ENCODE peak calls at places on chromosomes 11 and 22, in six cellular contexts. K is MM.1S, I is neural progenitor cell, V is GM23338, B is HCT116, W is GM23248. Q is an unnamed sample. For H3K27me3, the result is how much of the 10 kb centered on the place peaks cover.

GRCh38 chr11:23973244-23973643 is 523.6 kb upstream of the LUZP2 start:
- DNase-seq in K (no peak), W (no peak), V (peak), I (no peak), B (no peak), Q (no peak)

GRCh38 chr11:130634981-130635473 is 186.6 kb downstream of the ADAMTS15 start:
- DNase-seq in V (no peak), K (no peak), I (no peak), W (peak), B (no peak), Q (no peak)

GRCh38 chr22:25176175-25176574 is 23.5 kb upstream of the CRYBB3 start:
- DNase-seq in V (no peak), I (no peak), K (no peak), B (no peak), W (no peak), Q (no peak)

GRCh38 chr11:79312591-79313267 is 128.1 kb downstream of the TENM4 start:
- DNase-seq in W (no peak), K (no peak), I (no peak), V (no peak), B (no peak), Q (no peak)

GRCh38 chr11:122628691-122629555 is 26.6 kb upstream of the UBASH3B start:
- DNase-seq in B (peak), I (peak), W (peak), K (peak), V (peak), Q (peak)

GRCh38 chr11:996681-997080 is 39.8 kb downstream of the MUC6 start:
- DNase-seq in I (no peak), W (no peak), B (no peak), K (no peak), V (no peak), Q (no peak)

GRCh38 chr22:49589811-49590210 is 237.9 kb downstream of the BRD1 start:
- DNase-seq in B (no peak), V (no peak), K (no peak), I (no peak), W (no peak), Q (no peak)

GRCh38 chr22:39471421-39472141 is 14.8 kb downstream of the MGAT3 start:
- DNase-seq in V (no peak), K (peak), B (no peak), W (peak), I (peak), Q (peak)

GRCh38 chr22:17703811-17704210 is 65.3 kb downstream of the BCL2L13 start:
- DNase-seq in I (no peak), W (peak), B (no peak), V (no peak), K (no peak), Q (no peak)

GRCh38 chr11:122668562-122669090 is 13.1 kb downstream of the UBASH3B start:
- DNase-seq in V (no peak), I (no peak), W (peak), K (no peak), B (peak), Q (no peak)

GRCh38 chr11:125390949-125391348 is 105.1 kb downstream of the FEZ1 start:
- DNase-seq in I (peak), K (no peak), W (peak), V (peak), B (no peak), Q (no peak)

GRCh38 chr11:121240650-121241299 is 51.8 kb upstream of the SC5D start:
- DNase-seq in K (no peak), W (peak), B (no peak), V (no peak), I (no peak), Q (no peak)

GRCh38 chr11:134760307-134760706 is 348.3 kb upstream of the B3GAT1 start:
- DNase-seq in W (no peak), I (no peak), K (no peak), B (no peak), V (no peak), Q (no peak)

GRCh38 chr11:99316761-99317475 is 296.2 kb downstream of the CNTN5 start:
- DNase-seq in I (no peak), W (peak), K (no peak), V (no peak), B (no peak), Q (no peak)

GRCh38 chr11:77287615-77288273 is 13.7 kb downstream of the GDPD4 start:
- DNase-seq in I (no peak), K (no peak), B (no peak), W (peak), V (no peak), Q (no peak)

GRCh38 chr11:80194625-80195024 is 753.8 kb upstream of the TENM4 start:
- DNase-seq in V (no peak), I (no peak), W (no peak), B (no peak), K (no peak), Q (no peak)

GRCh38 chr11:134691985-134692384 is 279.9 kb upstream of the B3GAT1 start:
- DNase-seq in I (no peak), K (no peak), V (no peak), W (peak), B (no peak), Q (no peak)

GRCh38 chr11:122727101-122727929 is 71.8 kb downstream of the UBASH3B start:
- DNase-seq in W (peak), B (no peak), V (no peak), I (peak), K (peak), Q (no peak)

GRCh38 chr11:95487391-95487790 is 256.4 kb upstream of the SESN3 start:
- DNase-seq in K (no peak), I (no peak), W (peak), V (peak), B (no peak), Q (no peak)

GRCh38 chr11:110432713-110433392 is 3.1 kb downstream of the FDX1 start:
- DNase-seq in K (no peak), B (no peak), I (peak), V (no peak), W (no peak), Q (no peak)

DNA sequence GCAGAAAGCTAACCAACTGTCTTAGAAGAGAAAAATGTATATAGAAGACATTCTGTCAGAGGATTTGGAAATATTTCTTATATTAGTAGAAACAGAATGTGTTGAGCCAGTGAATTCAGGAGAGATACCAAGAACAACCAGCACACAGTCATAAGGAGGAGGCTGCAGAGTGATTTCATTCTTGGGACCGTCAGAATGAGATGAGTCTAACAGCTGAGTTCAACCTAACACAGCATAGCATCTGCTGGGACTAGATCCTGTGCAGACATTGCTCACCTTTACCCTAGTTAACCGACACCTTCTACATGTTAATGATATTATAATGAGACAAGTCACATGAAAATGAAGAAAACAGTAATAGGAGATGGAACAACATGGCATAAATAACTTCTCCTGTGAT is 85.5 kb downstream of the XRRA1 start:
- DNase-seq in K (no peak), B (no peak), I (no peak), V (no peak), W (no peak), Q (no peak)
- H3K27me3 ChIP-seq in K (under half), B (under half), I (under half), V (under half), W (under half), Q (under half)

GRCh38 chr11:70087446-70088167 is 9.5 kb downstream of the ANO1 start:
- DNase-seq in B (no peak), I (peak), W (no peak), V (peak), K (no peak), Q (no peak)
- TF ChIP-seq EZH2phosphoT487 in B (no peak), I (no peak), W (no peak), V (no peak), K (no peak), Q (no peak)

GRCh38 chr11:61174949-61175348 is 13.7 kb upstream of the VPS37C start:
- DNase-seq in B (no peak), K (no peak), I (no peak), V (no peak), W (no peak), Q (no peak)

GRCh38 chr11:61172888-61173287 is 11.7 kb upstream of the VPS37C start:
- DNase-seq in I (no peak), V (no peak), K (no peak), B (no peak), W (no peak), Q (no peak)

GRCh38 chr11:61174275-61174674 is 13.0 kb upstream of the VPS37C start:
- DNase-seq in K (no peak), W (no peak), V (no peak), B (no peak), I (no peak), Q (no peak)

GRCh38 chr11:61172353-61172752 is 11.1 kb upstream of the VPS37C start:
- DNase-seq in I (no peak), W (no peak), K (no peak), V (no peak), B (no peak), Q (no peak)

GRCh38 chr11:61173456-61173855 is 12.2 kb upstream of the VPS37C start:
- DNase-seq in V (no peak), B (no peak), W (peak), I (no peak), K (peak), Q (no peak)
- H3K27me3 ChIP-seq in V (under half), B (under half), W (under half), I (under half), K (under half), Q (under half)

GRCh38 chr22:38108561-38109319 is 1.7 kb downstream of the BAIAP2L2 start:
- DNase-seq in I (no peak), K (no peak), B (no peak), V (no peak), W (no peak), Q (no peak)

GRCh38 chr22:38110008-38110862 is at the start of gene BAIAP2L2:
- DNase-seq in W (no peak), K (no peak), V (peak), B (no peak), I (no peak), Q (peak)

GRCh38 chr22:38110863-38111852 is 674 bp upstream of the BAIAP2L2 start:
- DNase-seq in K (no peak), B (no peak), I (peak), V (peak), W (peak), Q (peak)

GRCh38 chr22:38107692-38108515 is 2.6 kb downstream of the BAIAP2L2 start:
- DNase-seq in V (no peak), W (peak), B (no peak), I (no peak), K (no peak), Q (peak)

GRCh38 chr22:38109391-38110000 is 988 bp downstream of the BAIAP2L2 start:
- DNase-seq in B (no peak), K (no peak), I (peak), W (no peak), V (peak), Q (no peak)
- TF ChIP-seq EZH2phosphoT487 in B (no peak), K (no peak), I (no peak), W (no peak), V (no peak), Q (no peak)

GRCh38 chr11:71256080-71256479 is 3.7 kb upstream of the SHANK2 start:
- DNase-seq in I (no peak), B (no peak), K (no peak), V (peak), W (no peak), Q (no peak)
- H3K27me3 ChIP-seq in I (under half), B (under half), K (half or more), V (under half), W (under half), Q (under half)

GRCh38 chr11:72240461-72241289 is 3.3 kb downstream of the PHOX2A start:
- DNase-seq in B (no peak), I (peak), W (peak), K (no peak), V (peak), Q (peak)

GRCh38 chr11:72238492-72239295 is 5.3 kb downstream of the PHOX2A start:
- DNase-seq in K (no peak), V (peak), I (no peak), B (no peak), W (no peak), Q (no peak)

GRCh38 chr11:72239296-72239848 is 4.6 kb downstream of the PHOX2A start:
- DNase-seq in V (peak), I (peak), K (no peak), B (no peak), W (peak), Q (peak)

GRCh38 chr11:72241290-72241781 is 2.6 kb downstream of the PHOX2A start:
- DNase-seq in K (no peak), B (no peak), I (peak), V (peak), W (no peak), Q (no peak)

DNA sequence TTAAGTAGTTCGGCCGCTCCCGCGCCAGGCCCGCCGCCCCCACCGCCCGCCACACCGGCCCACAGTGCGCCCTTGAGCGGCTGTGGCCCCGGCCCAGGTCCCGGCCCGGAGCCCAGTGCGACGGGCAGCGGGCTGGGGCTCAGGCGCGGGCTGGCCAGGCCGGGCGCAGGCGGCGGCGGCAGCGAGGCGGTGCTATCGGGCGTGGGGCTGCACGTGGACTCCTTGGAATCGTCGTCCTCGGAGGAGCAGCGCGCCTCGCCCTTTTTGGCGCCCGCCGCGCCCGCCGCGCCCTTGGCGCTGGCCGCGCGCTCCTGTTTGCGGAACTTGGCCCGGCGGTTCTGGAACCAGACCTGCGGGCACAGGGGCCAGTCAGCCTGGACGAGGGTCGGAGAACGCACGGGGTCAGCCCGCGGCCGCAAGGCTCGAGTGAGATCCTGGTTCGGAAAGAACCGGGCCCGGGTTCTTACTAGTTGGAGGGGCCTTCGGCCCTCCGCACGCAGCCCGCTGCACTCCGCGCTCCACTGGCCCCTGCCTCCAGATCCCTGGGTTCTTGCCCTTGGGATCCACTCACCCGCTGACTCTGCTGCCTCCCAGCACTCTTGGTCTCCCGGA is 4.0 kb downstream of the PHOX2A start:
- DNase-seq in B (no peak), I (peak), K (no peak), W (peak), V (peak), Q (peak)
- TF ChIP-seq EZH2phosphoT487 in B (no peak), I (peak), K (no peak), W (no peak), V (peak), Q (no peak)

GRCh38 chr11:11521306-11522002 is 100.4 kb downstream of the GALNT18 start:
- DNase-seq in V (no peak), B (no peak), W (no peak), K (no peak), I (no peak), Q (no peak)
- H3K27me3 ChIP-seq in V (under half), B (under half), W (under half), K (under half), I (under half), Q (under half)

GRCh38 chr22:28984482-28985158 is 77.0 kb downstream of the C22orf31 start:
- DNase-seq in W (no peak), B (no peak), V (no peak), I (no peak), K (no peak), Q (no peak)

GRCh38 chr22:28988455-28988854 is 73.2 kb downstream of the C22orf31 start:
- DNase-seq in W (no peak), K (no peak), I (no peak), B (no peak), V (no peak), Q (no peak)

GRCh38 chr22:28983788-28984441 is 77.7 kb downstream of the C22orf31 start:
- DNase-seq in B (no peak), I (peak), W (peak), V (no peak), K (no peak), Q (no peak)

GRCh38 chr22:28985581-28986290 is 75.9 kb downstream of the C22orf31 start:
- DNase-seq in W (no peak), B (no peak), I (no peak), K (no peak), V (no peak), Q (no peak)

DNA sequence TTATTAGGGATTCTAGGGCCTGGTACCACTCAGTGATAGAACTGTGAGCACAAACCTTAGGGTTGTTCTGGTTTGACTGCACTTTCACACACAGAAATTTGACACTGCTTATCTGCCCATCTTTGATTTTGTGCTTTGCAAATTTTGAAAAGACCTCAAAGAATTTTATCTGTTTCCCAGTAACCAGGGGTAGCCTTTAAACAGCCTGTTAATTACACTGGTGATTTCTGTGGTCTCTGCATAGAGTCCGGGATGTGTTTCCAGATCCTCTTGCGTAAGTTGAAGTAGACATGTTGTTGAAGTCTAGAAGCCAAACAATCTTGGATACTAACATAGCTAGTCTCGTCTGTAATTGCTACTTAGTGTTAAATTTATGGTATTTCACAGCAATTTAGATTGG is 75.3 kb downstream of the C22orf31 start:
- DNase-seq in V (no peak), K (no peak), W (no peak), I (no peak), B (no peak), Q (peak)
- TF ChIP-seq EZH2phosphoT487 in V (no peak), K (no peak), W (no peak), I (no peak), B (no peak), Q (no peak)

DNA sequence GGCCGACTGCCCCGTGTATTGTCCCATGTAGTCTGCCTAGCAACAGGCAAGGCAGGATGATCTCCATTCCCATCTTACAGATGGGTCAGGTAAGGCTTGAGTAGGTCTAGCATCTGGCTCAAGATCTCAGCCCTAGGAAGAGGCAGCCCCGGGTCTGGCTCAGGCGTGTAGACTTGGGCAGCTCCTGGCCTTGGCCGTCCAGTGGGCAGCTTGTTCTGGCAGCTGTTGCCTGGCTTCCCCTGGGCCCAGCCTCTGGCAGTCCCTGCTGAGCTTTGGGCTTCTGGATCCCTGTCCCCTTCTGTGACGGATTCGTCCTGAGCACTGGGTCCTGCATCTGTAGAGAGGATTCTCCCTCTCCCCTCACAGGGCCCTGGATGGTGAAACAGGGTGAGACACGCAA is 72.4 kb downstream of the MPPED1 start:
- DNase-seq in K (no peak), V (no peak), W (no peak), B (no peak), I (no peak), Q (no peak)
- H3K27me3 ChIP-seq in K (under half), V (under half), W (under half), B (under half), I (under half), Q (under half)

Q was measured in hepatocyte.